ENCODE peak calls at places on chromosome 22, in four cellular contexts. H, W, A and F are unnamed samples. For H3K4me1, the result is how much of the 10 kb centered on the place peaks cover.

GRCh38 chr22:23547818-23548500 is 32.1 kb downstream of the IGLL1 start:
- DNase-seq in H (no peak), W (no peak), A (no peak), F (no peak)

GRCh38 chr22:27918351-27919221 is 470 bp downstream of the PITPNB start:
- DNase-seq in H (peak), W (peak), A (peak), F (peak)

GRCh38 chr22:19106886-19107729 is 15.1 kb downstream of the DGCR2 start:
- DNase-seq in H (peak), W (no peak), A (no peak), F (no peak)

GRCh38 chr22:46815896-46816721 is 53.7 kb downstream of the TBC1D22A start:
- DNase-seq in H (no peak), W (peak), A (no peak), F (no peak)

GRCh38 chr22:46145361-46145851 is 4.9 kb upstream of the PPARA start:
- DNase-seq in H (peak), W (no peak), A (no peak), F (peak)

GRCh38 chr22:19664951-19665783 is 49.1 kb upstream of the SEPTIN5 start:
- DNase-seq in H (no peak), W (no peak), A (no peak), F (no peak)

GRCh38 chr22:46619240-46619829 is 851 bp upstream of the GRAMD4 start:
- DNase-seq in H (no peak), W (no peak), A (no peak), F (no peak)

GRCh38 chr22:20782601-20783299 is 8.8 kb downstream of the SERPIND1 start:
- DNase-seq in H (no peak), W (no peak), A (no peak), F (no peak)

GRCh38 chr22:20039683-20040325 is 18.9 kb downstream of the TANGO2 start:
- DNase-seq in H (no peak), W (peak), A (no peak), F (no peak)

GRCh38 chr22:47373648-47374272 is 611.3 kb downstream of the TBC1D22A start:
- DNase-seq in H (peak), W (no peak), A (no peak), F (no peak)

GRCh38 chr22:46355369-46355995 is 20.0 kb downstream of the TRMU start:
- DNase-seq in H (peak), W (peak), A (peak), F (no peak)

GRCh38 chr22:48530666-48531065 is 1297.0 kb downstream of the BRD1 start:
- DNase-seq in H (no peak), W (no peak), A (no peak), F (no peak)

GRCh38 chr22:41267958-41268357 is 18.0 kb downstream of the RANGAP1 start:
- DNase-seq in H (no peak), W (no peak), A (no peak), F (no peak)

GRCh38 chr22:32839776-32840571 is 38.5 kb downstream of the TIMP3 start:
- DNase-seq in H (peak), W (no peak), A (peak), F (no peak)

GRCh38 chr22:46105494-46106278 is 44.6 kb upstream of the PPARA start:
- DNase-seq in H (no peak), W (peak), A (no peak), F (peak)

GRCh38 chr22:40512426-40513136 is 123.9 kb downstream of the MRTFA start:
- DNase-seq in H (no peak), W (no peak), A (no peak), F (no peak)

GRCh38 chr22:36977947-36978660 is 41.1 kb downstream of the TST start:
- DNase-seq in H (peak), W (peak), A (peak), F (peak)

GRCh38 chr22:36982136-36982535 is 37.1 kb downstream of the TST start:
- DNase-seq in H (no peak), W (no peak), A (no peak), F (no peak)

GRCh38 chr22:36979016-36979415 is 40.2 kb downstream of the TST start:
- DNase-seq in H (no peak), W (no peak), A (no peak), F (no peak)

GRCh38 chr22:36979511-36979910 is 39.7 kb downstream of the TST start:
- DNase-seq in H (no peak), W (no peak), A (no peak), F (no peak)

DNA sequence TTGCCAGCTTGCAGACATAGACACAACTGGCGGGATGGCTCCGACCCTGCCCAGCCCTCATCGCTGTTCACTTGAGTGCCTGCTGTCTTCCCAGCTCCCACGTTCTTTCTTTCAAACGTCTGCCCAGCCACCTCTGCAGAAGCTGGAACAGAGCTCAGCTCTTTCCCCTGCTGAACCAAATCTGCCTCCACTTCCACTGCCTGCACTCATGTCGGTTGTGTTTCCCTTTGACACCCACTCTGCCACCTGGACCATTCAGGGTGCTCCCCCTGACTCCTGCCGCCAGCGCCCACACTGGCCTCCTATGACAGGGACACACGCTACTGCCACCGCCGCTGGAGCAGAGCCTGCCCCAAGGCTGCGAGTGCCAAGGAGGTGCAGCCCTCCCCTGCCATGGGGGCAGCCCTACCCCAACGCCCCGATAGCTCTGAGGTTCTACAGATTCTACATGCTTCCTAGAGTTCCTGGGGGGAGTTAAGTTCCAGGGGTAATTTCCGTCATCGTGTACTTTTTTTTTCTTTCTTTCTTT is 37.9 kb downstream of the TST start:
- DNase-seq in H (no peak), W (no peak), A (no peak), F (no peak)
- H3K4me1 ChIP-seq in H (under half), W (under half), A (under half), F (under half)

DNA sequence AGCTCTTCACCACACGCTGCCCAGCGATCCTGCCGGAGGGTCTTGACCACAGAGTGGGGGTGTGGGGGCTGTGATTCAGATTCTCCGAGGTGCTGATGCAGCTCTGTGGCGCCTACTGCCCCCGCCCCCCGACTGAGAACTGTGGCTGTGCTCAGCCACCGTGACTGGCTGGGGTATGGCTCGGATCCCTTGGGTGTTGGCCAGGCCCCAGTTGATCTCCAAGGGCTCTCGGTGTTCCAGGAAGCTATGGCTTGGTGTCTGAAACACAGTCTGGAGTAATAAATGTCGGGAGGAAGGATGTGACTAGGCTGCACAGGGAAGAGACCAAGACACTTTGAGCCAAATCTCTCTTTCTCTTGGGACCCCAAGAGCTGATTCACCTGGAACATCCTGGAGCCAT is 60.5 kb upstream of the RASD2 start:
- DNase-seq in H (peak), W (peak), A (no peak), F (peak)
- H3K4me1 ChIP-seq in H (under half), W (under half), A (under half), F (under half)

DNA sequence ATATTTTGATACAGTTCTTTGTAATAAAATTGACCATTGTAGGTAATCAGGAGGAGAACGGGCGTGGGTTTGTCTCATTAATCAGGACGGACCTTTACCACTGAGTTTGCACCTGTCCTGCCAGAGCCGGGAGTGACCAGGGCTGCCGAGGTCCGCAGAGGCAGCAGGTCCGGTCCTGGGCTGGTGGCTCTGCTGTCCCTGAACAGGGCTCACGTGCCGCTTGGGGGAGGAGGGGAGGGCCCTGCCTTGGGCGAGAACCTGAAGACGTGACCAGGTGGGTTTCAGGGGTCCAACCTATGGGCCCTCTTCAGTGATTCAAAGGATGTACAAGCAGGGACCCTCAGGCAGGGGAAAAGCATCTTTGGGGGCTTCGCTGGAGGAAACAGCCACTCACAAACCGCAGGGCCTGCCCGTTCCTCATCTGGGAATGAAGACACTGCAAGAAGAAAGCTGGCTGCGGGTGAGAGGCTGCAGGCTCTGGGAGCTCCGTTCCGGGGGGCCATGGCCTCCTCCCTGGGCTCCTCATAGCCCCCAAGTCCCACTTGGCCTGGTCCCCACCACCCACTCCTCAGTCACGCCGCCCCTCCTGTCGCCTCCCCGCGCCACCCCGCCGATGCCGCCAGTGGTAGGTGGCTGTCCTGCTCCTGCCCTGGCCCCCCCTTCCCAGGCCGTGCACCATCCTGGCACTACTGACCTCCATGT is 9.2 kb downstream of the CRELD2 start:
- DNase-seq in H (no peak), W (no peak), A (no peak), F (no peak)
- H3K4me1 ChIP-seq in H (under half), W (under half), A (under half), F (under half)

DNA sequence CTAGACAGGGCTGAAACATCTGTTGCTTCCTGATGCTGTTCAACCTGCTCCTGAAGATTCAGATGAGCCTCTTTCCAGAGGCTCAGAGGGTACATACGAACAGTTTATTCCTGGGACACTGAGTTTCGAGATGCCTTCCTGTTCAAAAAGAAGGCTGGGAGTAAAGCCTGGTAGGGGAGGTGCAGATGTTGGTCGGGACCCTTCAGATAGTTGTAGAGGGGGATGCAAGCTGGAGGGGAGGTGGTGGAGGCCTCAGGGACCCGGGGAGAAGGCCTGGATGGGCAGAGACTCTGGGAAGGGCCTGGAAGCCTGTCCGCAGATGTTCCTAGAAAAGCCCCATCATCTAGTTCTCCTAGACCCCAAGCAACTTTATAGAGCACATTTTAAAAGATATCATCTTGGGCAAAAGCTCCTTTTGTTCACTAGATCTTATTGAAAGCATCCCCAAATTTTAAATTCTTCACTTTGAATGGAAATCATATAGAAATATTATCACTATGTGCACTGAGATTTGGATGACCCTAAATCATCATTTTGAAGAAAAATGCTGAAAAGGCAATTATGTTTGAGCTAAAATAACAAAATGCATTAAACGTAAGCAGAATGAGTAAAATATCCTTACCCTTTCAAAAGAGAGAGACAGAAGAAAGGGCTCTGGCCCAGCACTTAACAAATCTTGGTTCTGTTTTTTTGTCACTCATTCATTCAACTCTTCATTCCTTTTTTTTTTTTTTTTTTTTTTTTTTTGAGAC is 41.2 kb downstream of the RTL6 start:
- DNase-seq in H (no peak), W (no peak), A (no peak), F (no peak)
- H3K4me1 ChIP-seq in H (under half), W (under half), A (under half), F (under half)